ENCODE peak calls at places on chromosomes 16 and 17, in six cellular contexts. E, W, Z, C, J and H are unnamed samples.

GRCh38 chr16:86307518-86307903 is 202.8 kb upstream of the FOXF1 start:
- DNase-seq in J (no peak), E (no peak), W (no peak), C (no peak), Z (no peak), H (no peak)

GRCh38 chr16:82824408-82824807 is 197.6 kb downstream of the CDH13 start:
- DNase-seq in E (no peak), C (no peak), Z (no peak), W (no peak), J (no peak), H (no peak)

GRCh38 chr17:44086364-44087311 is 16.1 kb downstream of the G6PC3 start:
- DNase-seq in W (no peak), Z (peak), C (no peak), J (no peak), E (peak), H (no peak)

GRCh38 chr17:17518019-17518418 is 21.8 kb upstream of the RASD1 start:
- DNase-seq in W (no peak), Z (no peak), J (no peak), C (no peak), E (no peak), H (no peak)

GRCh38 chr16:31458835-31459721 is at the start of gene ARMC5:
- DNase-seq in J (peak), E (peak), C (peak), W (peak), Z (peak), H (peak)

GRCh38 chr16:27259710-27260109 is 8.9 kb downstream of the NSMCE1 start:
- DNase-seq in C (no peak), W (no peak), E (no peak), J (no peak), Z (no peak), H (no peak)

GRCh38 chr17:50459756-50460155 is 8.9 kb downstream of the CHAD start:
- DNase-seq in C (no peak), J (no peak), Z (no peak), W (no peak), E (no peak), H (no peak)

GRCh38 chr16:24999088-24999670 is 16.0 kb downstream of the ARHGAP17 start:
- DNase-seq in Z (no peak), E (no peak), W (no peak), J (no peak), C (no peak), H (no peak)

GRCh38 chr16:80191928-80192327 is 348.9 kb upstream of the DYNLRB2 start:
- DNase-seq in Z (no peak), W (no peak), J (no peak), C (no peak), E (no peak), H (no peak)

GRCh38 chr17:50511058-50511457 is 2.8 kb downstream of the MYCBPAP start:
- DNase-seq in W (peak), E (peak), Z (peak), C (no peak), J (peak), H (no peak)

GRCh38 chr16:87461466-87461975 is 31.3 kb downstream of the ZCCHC14 start:
- DNase-seq in W (no peak), E (no peak), C (no peak), J (no peak), Z (peak), H (peak)